ENCODE peak calls at places on chromosomes 13 and 19, in seven cellular contexts. E is right cardiac atrium; J is IMR-90; U is astrocyte; F is naive thymus-derived CD4-positive, alpha-beta T cell; R is body of pancreas; H is aorta. D is an unnamed sample. For H3K4me1, the result is how much of the 10 kb centered on the place peaks cover.

GRCh38 chr13:39822437-39822836 is 167.0 kb downstream of the COG6 start:
- DNase-seq in E (no peak), J (no peak), U (no peak), F (no peak), R (no peak), H (no peak), D (no peak)

GRCh38 chr13:36850790-36851438 is 31.9 kb downstream of the RFXAP start:
- DNase-seq in E (peak), J (no peak), U (no peak), F (no peak), R (no peak), H (no peak), D (no peak)

GRCh38 chr13:94312511-94313191 is 166.8 kb downstream of the DCT start:
- DNase-seq in E (no peak), J (no peak), U (no peak), F (no peak), R (no peak), H (no peak), D (no peak)

GRCh38 chr13:99386911-99387788 is 80.0 kb upstream of the GPR183 start:
- DNase-seq in E (peak), J (no peak), U (no peak), F (peak), R (peak), H (no peak), D (no peak)

GRCh38 chr13:51971520-51972426 is 39.5 kb downstream of the ATP7B start:
- DNase-seq in E (no peak), J (no peak), U (no peak), F (no peak), R (no peak), H (no peak), D (no peak)

GRCh38 chr13:94390881-94391280 is 88.6 kb downstream of the DCT start:
- DNase-seq in E (no peak), J (peak), U (peak), F (no peak), R (no peak), H (no peak), D (no peak)

GRCh38 chr13:60627071-60627686 is 230.2 kb downstream of the TDRD3 start:
- DNase-seq in E (no peak), J (peak), U (peak), F (no peak), R (peak), H (no peak), D (no peak)

GRCh38 chr13:113742000-113742441 is 17.0 kb upstream of the TMEM255B start:
- DNase-seq in E (peak), J (peak), U (no peak), F (no peak), R (peak), H (peak), D (no peak)

GRCh38 chr19:58434217-58434616 is 5.7 kb downstream of the ZNF132 start:
- DNase-seq in E (no peak), J (peak), U (peak), F (no peak), R (no peak), H (no peak), D (no peak)

GRCh38 chr13:47076536-47076935 is 179.7 kb upstream of the HTR2A start:
- DNase-seq in E (no peak), J (peak), U (peak), F (no peak), R (no peak), H (no peak), D (no peak)

GRCh38 chr13:113239986-113240385 is 30.6 kb downstream of the CUL4A start:
- DNase-seq in E (no peak), J (no peak), U (no peak), F (no peak), R (no peak), H (no peak), D (no peak)

GRCh38 chr13:33372251-33372919 is 86.8 kb upstream of the STARD13 start:
- DNase-seq in E (no peak), J (peak), U (no peak), F (no peak), R (no peak), H (no peak), D (no peak)

GRCh38 chr13:89726690-89727435 is 1620.6 kb upstream of the MIR17HG start:
- DNase-seq in E (no peak), J (peak), U (peak), F (no peak), R (no peak), H (no peak), D (no peak)

GRCh38 chr13:100828226-100828625 is 153.6 kb upstream of the TMTC4 start:
- DNase-seq in E (no peak), J (no peak), U (no peak), F (no peak), R (no peak), H (no peak), D (no peak)

GRCh38 chr13:77002590-77003190 is 10.8 kb downstream of the CLN5 start:
- DNase-seq in E (no peak), J (peak), U (no peak), F (no peak), R (peak), H (no peak), D (no peak)

GRCh38 chr13:100648354-100648753 is 26.2 kb downstream of the TMTC4 start:
- DNase-seq in E (no peak), J (peak), U (no peak), F (no peak), R (no peak), H (no peak), D (no peak)

GRCh38 chr19:11381535-11382369 is 2.4 kb downstream of the EPOR start:
- DNase-seq in E (peak), J (peak), U (peak), F (peak), R (peak), H (peak), D (peak)

GRCh38 chr13:73195091-73195490 is 136.3 kb downstream of the KLF5 start:
- DNase-seq in E (no peak), J (no peak), U (no peak), F (no peak), R (no peak), H (no peak), D (no peak)

GRCh38 chr19:5038631-5039271 is 69.8 kb downstream of the KDM4B start:
- DNase-seq in E (no peak), J (peak), U (no peak), F (no peak), R (no peak), H (no peak), D (no peak)

GRCh38 chr13:99382428-99383133 is 75.4 kb upstream of the GPR183 start:
- DNase-seq in E (no peak), J (no peak), U (no peak), F (no peak), R (no peak), H (no peak), D (no peak)

GRCh38 chr19:32351807-32352630 is 6.6 kb downstream of the ZNF507 start:
- DNase-seq in E (no peak), J (peak), U (peak), F (no peak), R (no peak), H (no peak), D (no peak)

GRCh38 chr19:44800461-44800860 is 8.4 kb upstream of the BCAM start:
- DNase-seq in E (peak), J (peak), U (peak), F (peak), R (peak), H (peak), D (peak)

GRCh38 chr13:108154421-108154858 is 60.9 kb downstream of the LIG4 start:
- DNase-seq in E (no peak), J (no peak), U (peak), F (no peak), R (peak), H (no peak), D (no peak)

GRCh38 chr19:5218963-5219530 is 121.6 kb downstream of the PTPRS start:
- DNase-seq in E (no peak), J (no peak), U (no peak), F (no peak), R (no peak), H (no peak), D (no peak)

GRCh38 chr19:10691883-10692282 is 9.4 kb upstream of the QTRT1 start:
- DNase-seq in E (peak), J (no peak), U (no peak), F (no peak), R (no peak), H (no peak), D (no peak)

GRCh38 chr19:15418112-15418587 is 638 bp downstream of the AKAP8L start:
- DNase-seq in E (no peak), J (no peak), U (no peak), F (no peak), R (peak), H (no peak), D (no peak)

GRCh38 chr19:15421136-15421535 is 2.3 kb upstream of the AKAP8L start:
- DNase-seq in E (peak), J (peak), U (no peak), F (no peak), R (no peak), H (no peak), D (no peak)

GRCh38 chr19:15417699-15418098 is 1.1 kb downstream of the AKAP8L start:
- DNase-seq in E (no peak), J (no peak), U (peak), F (no peak), R (peak), H (peak), D (no peak)

GRCh38 chr19:15419413-15420025 is 731 bp upstream of the AKAP8L start:
- DNase-seq in E (no peak), J (no peak), U (no peak), F (no peak), R (no peak), H (no peak), D (no peak)

GRCh38 chr19:15418588-15419412 is at the start of gene AKAP8L:
- DNase-seq in E (peak), J (peak), U (peak), F (peak), R (peak), H (peak), D (peak)
- H3K4me1 ChIP-seq in E (under half), J (under half), U (under half), F (under half), R (half or more), H (under half), D (under half)

DNA sequence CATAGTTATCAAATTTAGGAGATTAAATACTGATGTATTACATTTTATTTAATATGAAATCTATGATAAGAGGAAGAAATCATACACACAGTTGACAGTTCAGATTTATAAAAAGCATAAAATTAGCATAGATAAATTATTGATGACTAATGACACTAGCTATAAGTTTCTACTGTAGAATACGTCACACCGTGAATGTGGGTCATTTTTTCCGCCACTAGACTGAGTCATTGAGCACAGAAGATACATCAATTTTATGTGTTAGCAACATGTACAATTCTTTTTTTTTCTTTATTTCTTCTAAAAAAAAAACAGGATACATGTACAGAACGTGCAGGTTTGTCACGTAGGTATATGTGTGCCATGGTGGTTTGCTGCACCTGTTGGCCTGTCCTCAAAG is 22.2 kb downstream of the AP2S1 start:
- DNase-seq in E (no peak), J (peak), U (peak), F (no peak), R (no peak), H (no peak), D (no peak)
- H3K4me1 ChIP-seq in E (under half), J (under half), U (under half), F (under half), R (under half), H (under half), D (under half)

GRCh38 chr19:2780284-2780683 is 2.8 kb downstream of the SGTA start:
- DNase-seq in E (peak), J (no peak), U (no peak), F (no peak), R (no peak), H (no peak), D (no peak)
- H3K4me1 ChIP-seq in E (under half), J (under half), U (under half), F (under half), R (under half), H (under half), D (under half)

GRCh38 chr19:49419173-49419572 is 4.1 kb downstream of the PTH2 start:
- DNase-seq in E (no peak), J (no peak), U (no peak), F (no peak), R (no peak), H (no peak), D (no peak)
- H3K4me1 ChIP-seq in E (under half), J (under half), U (under half), F (under half), R (under half), H (under half), D (under half)

DNA sequence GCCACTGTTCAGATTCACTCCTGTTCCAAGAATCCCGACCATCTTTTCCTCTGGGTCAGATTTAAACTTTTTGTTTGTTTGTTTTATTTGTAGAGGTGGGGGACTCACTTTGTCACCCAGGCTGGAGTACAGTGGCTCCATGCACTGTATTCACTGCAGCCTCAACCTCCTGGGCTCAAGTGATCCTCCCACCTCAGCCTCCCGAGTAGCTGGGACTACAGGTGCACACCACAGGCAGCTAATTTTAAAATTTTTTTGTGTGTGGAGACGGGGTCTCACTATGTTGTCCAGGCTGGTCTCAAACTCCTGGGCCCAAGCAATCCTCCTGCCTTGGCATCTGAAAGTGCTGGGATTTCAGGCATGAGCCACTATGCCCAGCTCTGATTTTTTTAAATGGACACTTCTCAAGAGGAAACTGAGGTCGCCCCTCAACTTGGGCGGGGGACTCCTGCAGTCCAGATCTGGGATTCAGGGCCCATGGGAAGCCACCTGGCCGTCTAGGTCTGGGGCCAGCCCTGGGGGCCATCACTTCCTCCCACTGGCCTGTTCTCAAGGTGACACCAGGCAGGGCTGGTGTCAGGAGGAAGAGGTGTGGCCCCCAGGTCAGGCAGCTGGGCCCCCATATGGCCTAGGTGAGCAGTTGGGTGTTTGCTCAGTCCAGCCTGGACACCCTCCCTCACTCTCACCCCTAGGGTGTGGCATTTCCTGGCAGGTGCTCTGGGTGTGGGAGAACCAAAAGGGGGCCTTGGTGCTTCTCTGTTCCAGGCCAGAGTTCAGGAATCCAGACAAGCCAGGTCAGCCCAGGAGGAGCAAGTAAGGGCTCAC is 1.3 kb downstream of the B3GNT3 start:
- DNase-seq in E (no peak), J (no peak), U (no peak), F (no peak), R (peak), H (no peak), D (no peak)
- H3K4me1 ChIP-seq in E (under half), J (under half), U (under half), F (under half), R (under half), H (under half), D (under half)

DNA sequence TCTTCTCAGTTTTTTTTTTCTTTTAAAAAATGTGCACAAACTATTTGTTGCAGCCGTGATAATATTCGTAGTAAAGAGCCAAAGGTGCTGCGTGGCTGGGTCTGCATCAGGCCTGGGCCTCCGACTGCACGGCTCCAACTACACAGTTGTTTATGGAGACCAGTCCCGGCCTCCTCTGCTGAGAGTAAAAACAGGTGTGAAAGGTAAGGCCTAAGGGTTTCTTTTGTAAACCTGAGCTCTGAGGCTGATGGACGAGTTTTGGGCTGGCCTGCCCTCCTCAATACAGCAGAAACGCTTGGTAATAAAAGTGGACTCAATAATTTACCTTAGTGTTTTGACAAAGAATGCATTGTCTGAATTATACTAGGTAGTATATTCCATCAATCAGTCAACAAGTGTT is 3.9 kb downstream of the MBNL2 start:
- DNase-seq in E (no peak), J (no peak), U (no peak), F (no peak), R (peak), H (no peak), D (no peak)
- H3K4me1 ChIP-seq in E (under half), J (under half), U (under half), F (under half), R (half or more), H (under half), D (under half)

GRCh38 chr19:1189419-1189818 is 15.4 kb upstream of the SBNO2 start:
- DNase-seq in E (no peak), J (peak), U (no peak), F (peak), R (no peak), H (no peak), D (no peak)

GRCh38 chr19:1182727-1183126 is 8.7 kb upstream of the SBNO2 start:
- DNase-seq in E (no peak), J (no peak), U (no peak), F (no peak), R (no peak), H (no peak), D (no peak)

GRCh38 chr19:1181606-1182005 is 7.5 kb upstream of the SBNO2 start:
- DNase-seq in E (no peak), J (no peak), U (no peak), F (no peak), R (peak), H (no peak), D (no peak)

GRCh38 chr19:1182068-1182467 is 8.0 kb upstream of the SBNO2 start:
- DNase-seq in E (no peak), J (no peak), U (no peak), F (no peak), R (no peak), H (no peak), D (no peak)

DNA sequence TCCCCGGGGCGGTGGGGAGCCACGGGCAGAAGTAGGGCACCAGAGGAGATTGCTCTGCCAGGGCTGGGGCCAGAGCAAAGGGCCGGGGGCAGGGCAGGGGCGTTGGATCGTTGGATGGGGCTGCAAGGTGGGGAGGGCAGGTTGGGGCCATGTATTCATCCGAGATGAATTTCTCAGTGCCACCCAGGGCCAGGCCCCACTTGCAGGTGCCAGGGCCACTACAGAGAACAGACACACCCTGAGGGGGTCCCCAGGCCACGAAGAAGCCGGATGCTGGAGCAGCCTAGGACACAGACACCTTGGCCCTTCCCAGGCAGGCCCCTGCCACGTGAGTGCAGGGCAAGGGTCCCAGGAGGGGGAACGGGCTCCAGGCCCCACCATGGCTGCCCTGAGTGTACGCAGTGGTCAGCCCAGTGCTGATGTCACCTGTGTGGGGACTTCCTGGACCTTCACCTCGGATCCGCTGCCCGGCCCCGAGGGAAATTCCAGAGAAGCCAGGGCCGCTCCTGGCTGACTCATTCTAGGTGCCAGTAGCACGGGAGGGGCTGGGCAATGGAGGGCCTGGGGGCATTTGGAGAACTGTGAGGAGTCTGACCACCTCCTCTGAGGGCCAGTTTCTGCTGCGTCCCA is 9.6 kb upstream of the SBNO2 start:
- DNase-seq in E (no peak), J (peak), U (no peak), F (no peak), R (peak), H (no peak), D (no peak)
- H3K4me1 ChIP-seq in E (under half), J (under half), U (under half), F (under half), R (under half), H (under half), D (under half)